ENCODE peak calls at places on chromosomes 13 and 19, in eight cellular contexts. One of them, this sample, is unnamed.

GRCh38 chr13:71813187-71813586 is 53.8 kb downstream of the DACH1 start:
- DNase-seq in stimulated activated CD8-positive, alpha-beta memory T cell treated with anti-CD3 and anti-CD28 coated beads, Interleukin-15, amount 100 ng/mL, for 48 hours: no peak
- DNase-seq in breast epithelium: no peak
- DNase-seq in WTC11: no peak
- DNase-seq in A549: no peak
- DNase-seq in effector memory CD4-positive, alpha-beta T cell: no peak
- DNase-seq in AG08395: no peak
- DNase-seq in SK-N-SH: no peak
- DNase-seq in this sample: no peak

GRCh38 chr13:111423168-111423785 is 102.8 kb downstream of the TEX29 start:
- DNase-seq in WTC11: no peak
- DNase-seq in effector memory CD4-positive, alpha-beta T cell: no peak
- DNase-seq in A549: no peak
- DNase-seq in stimulated activated CD8-positive, alpha-beta memory T cell treated with anti-CD3 and anti-CD28 coated beads, Interleukin-15, amount 100 ng/mL, for 48 hours: no peak
- DNase-seq in AG08395: no peak
- DNase-seq in SK-N-SH: no peak
- DNase-seq in breast epithelium: no peak
- DNase-seq in this sample: no peak

GRCh38 chr19:45577111-45577905 is 7.3 kb downstream of the OPA3 start:
- DNase-seq in stimulated activated CD8-positive, alpha-beta memory T cell treated with anti-CD3 and anti-CD28 coated beads, Interleukin-15, amount 100 ng/mL, for 48 hours: no peak
- DNase-seq in AG08395: peak
- DNase-seq in WTC11: no peak
- DNase-seq in A549: peak
- DNase-seq in effector memory CD4-positive, alpha-beta T cell: no peak
- DNase-seq in breast epithelium: no peak
- DNase-seq in SK-N-SH: no peak
- DNase-seq in this sample: peak

GRCh38 chr13:112726018-112726767 is 36.4 kb downstream of the ATP11A start:
- DNase-seq in AG08395: no peak
- DNase-seq in stimulated activated CD8-positive, alpha-beta memory T cell treated with anti-CD3 and anti-CD28 coated beads, Interleukin-15, amount 100 ng/mL, for 48 hours: no peak
- DNase-seq in A549: no peak
- DNase-seq in WTC11: no peak
- DNase-seq in effector memory CD4-positive, alpha-beta T cell: no peak
- DNase-seq in SK-N-SH: no peak
- DNase-seq in breast epithelium: no peak
- DNase-seq in this sample: no peak

GRCh38 chr13:45206340-45206739 is 5.5 kb upstream of the KCTD4 start:
- DNase-seq in breast epithelium: no peak
- DNase-seq in stimulated activated CD8-positive, alpha-beta memory T cell treated with anti-CD3 and anti-CD28 coated beads, Interleukin-15, amount 100 ng/mL, for 48 hours: no peak
- DNase-seq in A549: peak
- DNase-seq in effector memory CD4-positive, alpha-beta T cell: no peak
- DNase-seq in WTC11: no peak
- DNase-seq in SK-N-SH: no peak
- DNase-seq in AG08395: peak
- DNase-seq in this sample: no peak

GRCh38 chr13:30364876-30365275 is 57.4 kb upstream of the UBE2L5 start:
- DNase-seq in effector memory CD4-positive, alpha-beta T cell: no peak
- DNase-seq in WTC11: no peak
- DNase-seq in breast epithelium: no peak
- DNase-seq in SK-N-SH: no peak
- DNase-seq in A549: no peak
- DNase-seq in stimulated activated CD8-positive, alpha-beta memory T cell treated with anti-CD3 and anti-CD28 coated beads, Interleukin-15, amount 100 ng/mL, for 48 hours: no peak
- DNase-seq in AG08395: peak
- DNase-seq in this sample: no peak

GRCh38 chr19:47310819-47311218 is 1.2 kb downstream of the C5AR1 start:
- DNase-seq in breast epithelium: no peak
- DNase-seq in A549: peak
- DNase-seq in WTC11: no peak
- DNase-seq in effector memory CD4-positive, alpha-beta T cell: no peak
- DNase-seq in stimulated activated CD8-positive, alpha-beta memory T cell treated with anti-CD3 and anti-CD28 coated beads, Interleukin-15, amount 100 ng/mL, for 48 hours: no peak
- DNase-seq in AG08395: no peak
- DNase-seq in SK-N-SH: peak
- DNase-seq in this sample: peak

GRCh38 chr19:51018745-51019543 is 565 bp downstream of the KLK10 start:
- DNase-seq in effector memory CD4-positive, alpha-beta T cell: no peak
- DNase-seq in breast epithelium: no peak
- DNase-seq in AG08395: no peak
- DNase-seq in A549: no peak
- DNase-seq in stimulated activated CD8-positive, alpha-beta memory T cell treated with anti-CD3 and anti-CD28 coated beads, Interleukin-15, amount 100 ng/mL, for 48 hours: no peak
- DNase-seq in SK-N-SH: no peak
- DNase-seq in WTC11: peak
- DNase-seq in this sample: peak

GRCh38 chr19:15449620-15450527 is at the start of gene WIZ:
- DNase-seq in AG08395: peak
- DNase-seq in A549: peak
- DNase-seq in breast epithelium: peak
- DNase-seq in WTC11: peak
- DNase-seq in stimulated activated CD8-positive, alpha-beta memory T cell treated with anti-CD3 and anti-CD28 coated beads, Interleukin-15, amount 100 ng/mL, for 48 hours: peak
- DNase-seq in SK-N-SH: peak
- DNase-seq in effector memory CD4-positive, alpha-beta T cell: peak
- DNase-seq in this sample: peak

GRCh38 chr13:43023244-43023931 is at the start of gene DNAJC15:
- DNase-seq in WTC11: peak
- DNase-seq in breast epithelium: peak
- DNase-seq in stimulated activated CD8-positive, alpha-beta memory T cell treated with anti-CD3 and anti-CD28 coated beads, Interleukin-15, amount 100 ng/mL, for 48 hours: peak
- DNase-seq in AG08395: peak
- DNase-seq in effector memory CD4-positive, alpha-beta T cell: peak
- DNase-seq in SK-N-SH: peak
- DNase-seq in A549: no peak
- DNase-seq in this sample: peak

GRCh38 chr19:47973529-47973928 is 18.4 kb downstream of the BSPH1 start:
- DNase-seq in A549: no peak
- DNase-seq in WTC11: no peak
- DNase-seq in stimulated activated CD8-positive, alpha-beta memory T cell treated with anti-CD3 and anti-CD28 coated beads, Interleukin-15, amount 100 ng/mL, for 48 hours: no peak
- DNase-seq in effector memory CD4-positive, alpha-beta T cell: no peak
- DNase-seq in SK-N-SH: no peak
- DNase-seq in AG08395: no peak
- DNase-seq in breast epithelium: no peak
- DNase-seq in this sample: no peak

GRCh38 chr13:99792079-99792921 is 179.3 kb downstream of the ZIC5 start:
- DNase-seq in SK-N-SH: no peak
- DNase-seq in WTC11: peak
- DNase-seq in breast epithelium: no peak
- DNase-seq in A549: no peak
- DNase-seq in effector memory CD4-positive, alpha-beta T cell: no peak
- DNase-seq in AG08395: no peak
- DNase-seq in stimulated activated CD8-positive, alpha-beta memory T cell treated with anti-CD3 and anti-CD28 coated beads, Interleukin-15, amount 100 ng/mL, for 48 hours: no peak
- DNase-seq in this sample: no peak

GRCh38 chr19:49469828-49470614 is 4.0 kb upstream of the FLT3LG start:
- DNase-seq in effector memory CD4-positive, alpha-beta T cell: peak
- DNase-seq in AG08395: peak
- DNase-seq in breast epithelium: no peak
- DNase-seq in A549: peak
- DNase-seq in SK-N-SH: no peak
- DNase-seq in stimulated activated CD8-positive, alpha-beta memory T cell treated with anti-CD3 and anti-CD28 coated beads, Interleukin-15, amount 100 ng/mL, for 48 hours: peak
- DNase-seq in WTC11: no peak
- DNase-seq in this sample: no peak

GRCh38 chr19:33687761-33688656 is 66.3 kb downstream of the CHST8 start:
- DNase-seq in stimulated activated CD8-positive, alpha-beta memory T cell treated with anti-CD3 and anti-CD28 coated beads, Interleukin-15, amount 100 ng/mL, for 48 hours: no peak
- DNase-seq in breast epithelium: peak
- DNase-seq in AG08395: no peak
- DNase-seq in A549: no peak
- DNase-seq in SK-N-SH: peak
- DNase-seq in WTC11: no peak
- DNase-seq in effector memory CD4-positive, alpha-beta T cell: no peak
- DNase-seq in this sample: no peak

GRCh38 chr19:5395541-5395940 is 54.9 kb upstream of the PTPRS start:
- DNase-seq in effector memory CD4-positive, alpha-beta T cell: no peak
- DNase-seq in SK-N-SH: no peak
- DNase-seq in AG08395: no peak
- DNase-seq in WTC11: no peak
- DNase-seq in A549: no peak
- DNase-seq in breast epithelium: no peak
- DNase-seq in stimulated activated CD8-positive, alpha-beta memory T cell treated with anti-CD3 and anti-CD28 coated beads, Interleukin-15, amount 100 ng/mL, for 48 hours: no peak
- DNase-seq in this sample: no peak

GRCh38 chr19:10259162-10259905 is 7.3 kb downstream of the MRPL4 start:
- DNase-seq in AG08395: peak
- DNase-seq in WTC11: peak
- DNase-seq in effector memory CD4-positive, alpha-beta T cell: peak
- DNase-seq in stimulated activated CD8-positive, alpha-beta memory T cell treated with anti-CD3 and anti-CD28 coated beads, Interleukin-15, amount 100 ng/mL, for 48 hours: peak
- DNase-seq in A549: peak
- DNase-seq in SK-N-SH: peak
- DNase-seq in breast epithelium: peak
- DNase-seq in this sample: peak

GRCh38 chr19:47723573-47723923 is 10.3 kb downstream of the EHD2 start:
- DNase-seq in AG08395: no peak
- DNase-seq in A549: peak
- DNase-seq in breast epithelium: no peak
- DNase-seq in effector memory CD4-positive, alpha-beta T cell: no peak
- DNase-seq in SK-N-SH: no peak
- DNase-seq in stimulated activated CD8-positive, alpha-beta memory T cell treated with anti-CD3 and anti-CD28 coated beads, Interleukin-15, amount 100 ng/mL, for 48 hours: no peak
- DNase-seq in WTC11: no peak
- DNase-seq in this sample: peak

GRCh38 chr13:43054803-43055802 is 31.7 kb downstream of the DNAJC15 start:
- DNase-seq in breast epithelium: no peak
- DNase-seq in effector memory CD4-positive, alpha-beta T cell: peak
- DNase-seq in AG08395: peak
- DNase-seq in stimulated activated CD8-positive, alpha-beta memory T cell treated with anti-CD3 and anti-CD28 coated beads, Interleukin-15, amount 100 ng/mL, for 48 hours: no peak
- DNase-seq in SK-N-SH: no peak
- DNase-seq in WTC11: peak
- DNase-seq in A549: peak
- DNase-seq in this sample: peak

GRCh38 chr13:42040730-42041016 is 7.8 kb upstream of the DGKH start:
- DNase-seq in stimulated activated CD8-positive, alpha-beta memory T cell treated with anti-CD3 and anti-CD28 coated beads, Interleukin-15, amount 100 ng/mL, for 48 hours: no peak
- DNase-seq in effector memory CD4-positive, alpha-beta T cell: no peak
- DNase-seq in SK-N-SH: no peak
- DNase-seq in breast epithelium: no peak
- DNase-seq in WTC11: no peak
- DNase-seq in A549: no peak
- DNase-seq in AG08395: no peak
- DNase-seq in this sample: no peak

GRCh38 chr19:10389863-10390262 is 9.5 kb upstream of the TYK2 start:
- DNase-seq in effector memory CD4-positive, alpha-beta T cell: no peak
- DNase-seq in A549: no peak
- DNase-seq in AG08395: no peak
- DNase-seq in stimulated activated CD8-positive, alpha-beta memory T cell treated with anti-CD3 and anti-CD28 coated beads, Interleukin-15, amount 100 ng/mL, for 48 hours: no peak
- DNase-seq in SK-N-SH: no peak
- DNase-seq in breast epithelium: no peak
- DNase-seq in WTC11: no peak
- DNase-seq in this sample: no peak

This sample was measured in testis.